ENCODE peak calls at places on chromosomes 11 and 22, in four cellular contexts. One of them, this sample, is unnamed.

GRCh38 chr11:20015529-20016427 is 144.5 kb downstream of the DBX1 start:
- DNase-seq in fibroblast of lung: peak; percentile 57
- DNase-seq in HepG2: no peak
- DNase-seq in SK-N-MC: no peak
- DNase-seq in this sample: no peak

GRCh38 chr22:49739138-49739537 is 88.5 kb downstream of the BRD1 start:
- DNase-seq in fibroblast of lung: no peak
- DNase-seq in HepG2: no peak
- DNase-seq in SK-N-MC: no peak
- DNase-seq in this sample: no peak

GRCh38 chr22:49177666-49178065 is 650.0 kb downstream of the BRD1 start:
- DNase-seq in fibroblast of lung: no peak
- DNase-seq in HepG2: no peak
- DNase-seq in SK-N-MC: no peak
- DNase-seq in this sample: no peak

GRCh38 chr11:3867209-3868071 is 12.0 kb downstream of the STIM1 start:
- DNase-seq in fibroblast of lung: peak; percentile 12
- DNase-seq in HepG2: peak; percentile 28
- DNase-seq in SK-N-MC: no peak
- DNase-seq in this sample: no peak

GRCh38 chr11:1565173-1565903 is 6.7 kb downstream of the DUSP8 start:
- DNase-seq in fibroblast of lung: no peak
- DNase-seq in HepG2: no peak
- DNase-seq in SK-N-MC: no peak
- DNase-seq in this sample: no peak

GRCh38 chr11:114358711-114359110 is 41.6 kb downstream of the C11orf71 start:
- DNase-seq in fibroblast of lung: peak; percentile 32
- DNase-seq in HepG2: no peak
- DNase-seq in SK-N-MC: no peak
- DNase-seq in this sample: no peak

GRCh38 chr11:3108183-3108721 is 51.0 kb upstream of the CARS1 start:
- DNase-seq in fibroblast of lung: no peak
- DNase-seq in HepG2: no peak
- DNase-seq in SK-N-MC: no peak
- DNase-seq in this sample: no peak

GRCh38 chr22:43823353-43823908 is 11.3 kb upstream of the EFCAB6 start:
- DNase-seq in fibroblast of lung: peak; percentile 17
- DNase-seq in HepG2: peak; percentile 61
- DNase-seq in SK-N-MC: no peak
- DNase-seq in this sample: no peak

GRCh38 chr11:36130401-36130800 is 158.8 kb downstream of the COMMD9 start:
- DNase-seq in fibroblast of lung: peak; percentile 39
- DNase-seq in HepG2: no peak
- DNase-seq in SK-N-MC: no peak
- DNase-seq in this sample: no peak

GRCh38 chr11:103609117-103610066 is 427.0 kb upstream of the DDI1 start:
- DNase-seq in fibroblast of lung: peak; percentile 97
- DNase-seq in HepG2: no peak
- DNase-seq in SK-N-MC: no peak
- DNase-seq in this sample: peak; percentile 78

GRCh38 chr11:86637976-86638375 is 34.4 kb downstream of the ME3 start:
- DNase-seq in fibroblast of lung: peak; percentile 73
- DNase-seq in HepG2: no peak
- DNase-seq in SK-N-MC: no peak
- DNase-seq in this sample: no peak

GRCh38 chr11:1514349-1515061 is 27.9 kb upstream of the MOB2 start:
- DNase-seq in fibroblast of lung: peak; percentile 50
- DNase-seq in HepG2: no peak
- DNase-seq in SK-N-MC: no peak
- DNase-seq in this sample: no peak

GRCh38 chr22:35604671-35605457 is 12.3 kb downstream of the MB start:
- DNase-seq in fibroblast of lung: peak; percentile 74
- DNase-seq in HepG2: no peak
- DNase-seq in SK-N-MC: no peak
- DNase-seq in this sample: no peak

GRCh38 chr11:64743591-64744543 is at the start of gene RASGRP2:
- DNase-seq in fibroblast of lung: no peak
- DNase-seq in HepG2: peak; percentile 28
- DNase-seq in SK-N-MC: no peak
- DNase-seq in this sample: no peak

GRCh38 chr11:64518928-64519327 is 72.1 kb upstream of the SLC22A12 start:
- DNase-seq in fibroblast of lung: no peak
- DNase-seq in HepG2: no peak
- DNase-seq in SK-N-MC: no peak
- DNase-seq in this sample: no peak

GRCh38 chr11:72189448-72190250 is 2.3 kb upstream of the FOLR1 start:
- DNase-seq in fibroblast of lung: peak; percentile 43
- DNase-seq in HepG2: no peak
- DNase-seq in SK-N-MC: no peak
- DNase-seq in this sample: no peak

GRCh38 chr11:72075109-72075508 is 5.2 kb downstream of the NUMA1 start:
- DNase-seq in fibroblast of lung: no peak
- DNase-seq in HepG2: no peak
- DNase-seq in SK-N-MC: no peak
- DNase-seq in this sample: no peak

GRCh38 chr22:31491218-31491962 is 1.7 kb upstream of the EIF4ENIF1 start:
- DNase-seq in fibroblast of lung: no peak
- DNase-seq in HepG2: no peak
- DNase-seq in SK-N-MC: no peak
- DNase-seq in this sample: no peak

GRCh38 chr11:72812968-72813739 is 1.1 kb upstream of the ATG16L2 start:
- DNase-seq in fibroblast of lung: peak; percentile 75
- DNase-seq in HepG2: peak; percentile 70
- DNase-seq in SK-N-MC: no peak
- DNase-seq in this sample: peak; percentile 71

GRCh38 chr11:115503083-115503885 is 931 bp downstream of the CADM1 start:
- DNase-seq in fibroblast of lung: peak; percentile 71
- DNase-seq in HepG2: peak; percentile 51
- DNase-seq in SK-N-MC: no peak
- DNase-seq in this sample: no peak

GRCh38 chr11:96817488-96817887 is 427.7 kb downstream of the JRKL start:
- DNase-seq in fibroblast of lung: peak; percentile 53
- DNase-seq in HepG2: no peak
- DNase-seq in SK-N-MC: no peak
- DNase-seq in this sample: no peak

GRCh38 chr11:18720811-18721575 is 5.0 kb downstream of the IGSF22 start:
- DNase-seq in fibroblast of lung: peak; percentile 64
- DNase-seq in HepG2: no peak
- DNase-seq in SK-N-MC: no peak
- DNase-seq in this sample: peak; percentile 28
- TF ChIP-seq EZH2 in fibroblast of lung: no peak
- TF ChIP-seq EZH2 in HepG2: no peak
- TF ChIP-seq EZH2 in SK-N-MC: no peak
- TF ChIP-seq EZH2 in this sample: no peak

GRCh38 chr11:76206327-76207081 is at the start of gene WNT11:
- DNase-seq in fibroblast of lung: peak; percentile 32
- DNase-seq in HepG2: no peak
- DNase-seq in SK-N-MC: no peak
- DNase-seq in this sample: no peak

GRCh38 chr11:76206077-76206326 is 300 bp downstream of the WNT11 start:
- DNase-seq in fibroblast of lung: no peak
- DNase-seq in HepG2: no peak
- DNase-seq in SK-N-MC: no peak
- DNase-seq in this sample: no peak

GRCh38 chr11:76203131-76203925 is 3.0 kb downstream of the WNT11 start:
- DNase-seq in fibroblast of lung: no peak
- DNase-seq in HepG2: no peak
- DNase-seq in SK-N-MC: no peak
- DNase-seq in this sample: no peak

GRCh38 chr11:76203937-76204336 is 2.4 kb downstream of the WNT11 start:
- DNase-seq in fibroblast of lung: no peak
- DNase-seq in HepG2: no peak
- DNase-seq in SK-N-MC: no peak
- DNase-seq in this sample: no peak

DNA sequence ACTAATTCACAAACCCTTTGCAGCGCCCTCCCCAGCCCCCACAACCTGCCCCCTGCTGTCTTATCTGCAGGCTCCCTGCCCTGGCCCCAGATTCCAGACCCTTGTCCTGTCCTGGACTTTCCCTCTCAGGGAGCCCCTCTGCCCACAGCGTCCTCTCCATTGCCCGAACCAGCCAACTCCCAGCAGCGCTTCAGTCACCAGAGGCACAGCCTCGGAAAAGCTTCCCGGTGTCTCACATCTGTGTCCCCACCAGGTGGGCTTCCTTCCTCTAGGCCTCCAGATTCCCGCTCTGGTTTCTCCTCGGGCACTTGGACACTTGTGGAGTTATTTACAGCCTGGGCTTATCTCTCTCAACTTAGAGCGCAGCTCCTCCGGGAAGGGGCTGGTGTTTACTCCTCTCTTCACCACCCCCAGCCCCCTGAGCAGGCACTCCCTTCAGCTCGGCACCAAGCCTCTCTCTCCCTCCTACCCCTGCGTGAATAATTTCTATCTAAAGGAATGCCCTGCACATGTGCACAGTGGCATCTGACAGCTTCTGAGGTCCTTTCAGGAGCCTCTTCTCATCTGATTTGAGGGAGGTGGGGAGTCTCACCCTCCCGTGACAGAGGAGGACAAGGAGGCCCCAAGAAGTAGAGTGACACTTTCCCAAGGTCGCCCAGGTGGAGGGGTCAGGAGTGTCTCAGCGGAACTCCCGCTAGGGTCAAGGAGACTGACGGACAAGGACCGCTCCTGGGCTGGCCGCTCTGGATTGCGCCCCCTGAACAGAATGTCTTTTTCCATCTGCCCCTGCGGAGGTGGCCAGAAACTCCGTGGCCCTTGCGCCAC is 838 bp downstream of the WNT11 start:
- DNase-seq in fibroblast of lung: no peak
- DNase-seq in HepG2: no peak
- DNase-seq in SK-N-MC: peak; percentile 12
- DNase-seq in this sample: no peak
- TF ChIP-seq EZH2 in fibroblast of lung: peak; percentile 92
- TF ChIP-seq EZH2 in HepG2: no peak
- TF ChIP-seq EZH2 in SK-N-MC: no peak
- TF ChIP-seq EZH2 in this sample: no peak

GRCh38 chr22:46537221-46537945 is at the start of gene CELSR1:
- DNase-seq in fibroblast of lung: peak; percentile 67
- DNase-seq in HepG2: no peak
- DNase-seq in SK-N-MC: no peak
- DNase-seq in this sample: no peak

GRCh38 chr22:46538816-46539163 is 1.4 kb upstream of the CELSR1 start:
- DNase-seq in fibroblast of lung: peak; percentile 71
- DNase-seq in HepG2: no peak
- DNase-seq in SK-N-MC: no peak
- DNase-seq in this sample: no peak

GRCh38 chr22:46539169-46539568 is 1.7 kb upstream of the CELSR1 start:
- DNase-seq in fibroblast of lung: no peak
- DNase-seq in HepG2: no peak
- DNase-seq in SK-N-MC: no peak
- DNase-seq in this sample: no peak

GRCh38 chr22:46536559-46537220 is 730 bp downstream of the CELSR1 start:
- DNase-seq in fibroblast of lung: no peak
- DNase-seq in HepG2: no peak
- DNase-seq in SK-N-MC: no peak
- DNase-seq in this sample: no peak

GRCh38 chr22:46537946-46538815 is 761 bp upstream of the CELSR1 start:
- DNase-seq in fibroblast of lung: peak; percentile 65
- DNase-seq in HepG2: no peak
- DNase-seq in SK-N-MC: no peak
- DNase-seq in this sample: no peak
- TF ChIP-seq EZH2 in fibroblast of lung: peak; percentile 42
- TF ChIP-seq EZH2 in HepG2: peak; percentile 41
- TF ChIP-seq EZH2 in SK-N-MC: no peak
- TF ChIP-seq EZH2 in this sample: no peak

GRCh38 chr22:24423519-24424000 is 3.8 kb upstream of the ADORA2A start:
- DNase-seq in fibroblast of lung: no peak
- DNase-seq in HepG2: no peak
- DNase-seq in SK-N-MC: no peak
- DNase-seq in this sample: no peak

GRCh38 chr22:24422078-24422665 is 5.2 kb upstream of the ADORA2A start:
- DNase-seq in fibroblast of lung: no peak
- DNase-seq in HepG2: no peak
- DNase-seq in SK-N-MC: no peak
- DNase-seq in this sample: no peak

GRCh38 chr22:24424901-24425775 is 2.3 kb upstream of the ADORA2A start:
- DNase-seq in fibroblast of lung: no peak
- DNase-seq in HepG2: no peak
- DNase-seq in SK-N-MC: no peak
- DNase-seq in this sample: no peak

GRCh38 chr22:24426436-24426835 is 963 bp upstream of the ADORA2A start:
- DNase-seq in fibroblast of lung: no peak
- DNase-seq in HepG2: no peak
- DNase-seq in SK-N-MC: no peak
- DNase-seq in this sample: no peak

GRCh38 chr22:24424001-24424900 is 3.1 kb upstream of the ADORA2A start:
- DNase-seq in fibroblast of lung: no peak
- DNase-seq in HepG2: no peak
- DNase-seq in SK-N-MC: no peak
- DNase-seq in this sample: no peak
- TF ChIP-seq EZH2 in fibroblast of lung: peak; percentile 32
- TF ChIP-seq EZH2 in HepG2: no peak
- TF ChIP-seq EZH2 in SK-N-MC: no peak
- TF ChIP-seq EZH2 in this sample: no peak

DNA sequence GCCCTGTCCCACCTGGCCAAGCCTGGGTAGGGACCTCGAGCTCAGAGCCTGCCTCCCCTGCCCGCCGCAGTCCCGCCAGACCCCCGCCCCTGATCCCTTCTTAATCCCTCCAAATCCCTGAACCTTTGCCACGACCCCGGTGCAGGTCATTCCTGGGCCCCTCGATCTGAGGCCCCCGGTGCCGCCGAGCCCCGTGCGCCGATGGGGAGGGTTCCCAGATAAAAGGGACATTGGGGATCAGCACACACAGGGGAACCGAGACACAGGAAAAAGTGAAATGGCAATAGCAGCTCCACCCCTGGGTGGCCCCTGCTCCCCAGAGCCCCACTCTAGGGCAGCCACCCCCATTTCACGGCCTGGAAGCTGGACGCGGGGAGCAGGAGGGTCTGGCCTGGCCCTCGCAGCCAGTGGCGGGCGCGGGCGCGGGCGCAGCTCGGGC is 1.3 kb upstream of the WNT7B start:
- DNase-seq in fibroblast of lung: no peak
- DNase-seq in HepG2: no peak
- DNase-seq in SK-N-MC: no peak
- DNase-seq in this sample: no peak
- TF ChIP-seq EZH2 in fibroblast of lung: no peak
- TF ChIP-seq EZH2 in HepG2: no peak
- TF ChIP-seq EZH2 in SK-N-MC: no peak
- TF ChIP-seq EZH2 in this sample: no peak

This sample was measured in HCT116.